ENCODE peak calls at places on chromosomes 3 and 15, in nine cellular contexts. L, A, K, P, F, D, N, E and J are unnamed samples.

GRCh38 chr3:131033480-131034080 is 6.9 kb downstream of the NEK11 start:
- DNase-seq in N (peak), E (no peak), F (peak), L (no peak), A (no peak), D (no peak), K (no peak), P (peak), J (peak)

GRCh38 chr3:47054414-47054813 is 74.9 kb downstream of the NBEAL2 start:
- DNase-seq in K (no peak), E (no peak), P (no peak), A (no peak), N (no peak), D (no peak), L (no peak), F (no peak), J (no peak)

GRCh38 chr15:25136119-25136518 is 181.3 kb downstream of the SNRPN start:
- DNase-seq in N (no peak), P (no peak), L (no peak), E (no peak), D (no peak), A (no peak), F (no peak), K (no peak), J (peak)

GRCh38 chr15:51536965-51537574 is 85.5 kb downstream of the DMXL2 start:
- DNase-seq in L (no peak), D (no peak), F (peak), N (no peak), K (no peak), E (no peak), A (no peak), P (no peak), J (peak)

GRCh38 chr15:74795961-74796625 is 14.2 kb downstream of the CSK start:
- DNase-seq in N (no peak), L (no peak), F (no peak), E (no peak), A (no peak), K (no peak), P (no peak), D (no peak), J (no peak)

GRCh38 chr15:73802336-73803105 is 49.4 kb upstream of the INSYN1 start:
- DNase-seq in E (no peak), K (peak), L (no peak), P (no peak), N (no peak), F (no peak), A (no peak), D (peak), J (no peak)

GRCh38 chr3:71579934-71580318 is 3.6 kb downstream of the FOXP1 start:
- DNase-seq in D (no peak), L (no peak), N (no peak), A (peak), K (no peak), F (no peak), E (no peak), P (no peak), J (peak)

GRCh38 chr3:171871392-171872274 is 28.5 kb downstream of the TMEM212 start:
- DNase-seq in P (no peak), E (no peak), F (no peak), A (no peak), L (no peak), N (no peak), K (no peak), D (no peak), J (no peak)

GRCh38 chr3:55162031-55162784 is 234.3 kb upstream of the LRTM1 start:
- DNase-seq in P (no peak), F (no peak), A (no peak), K (no peak), D (no peak), L (no peak), E (no peak), N (no peak), J (no peak)

GRCh38 chr15:70480196-70480856 is 283.0 kb downstream of the UACA start:
- DNase-seq in L (no peak), D (no peak), A (no peak), K (no peak), E (no peak), F (no peak), N (peak), P (no peak), J (no peak)

GRCh38 chr3:63779227-63779626 is 39.9 kb upstream of the C3orf49 start:
- DNase-seq in P (no peak), E (no peak), N (no peak), K (no peak), F (no peak), L (no peak), D (no peak), A (no peak), J (no peak)

GRCh38 chr15:90686435-90687218 is 30.5 kb upstream of the BLM start:
- DNase-seq in P (no peak), L (no peak), E (no peak), F (no peak), K (no peak), A (no peak), D (no peak), N (peak), J (no peak)
- H3K27ac ChIP-seq in P (no peak), L (no peak), E (no peak), F (no peak), K (no peak), A (no peak), D (no peak), N (no peak), J (peak)

DNA sequence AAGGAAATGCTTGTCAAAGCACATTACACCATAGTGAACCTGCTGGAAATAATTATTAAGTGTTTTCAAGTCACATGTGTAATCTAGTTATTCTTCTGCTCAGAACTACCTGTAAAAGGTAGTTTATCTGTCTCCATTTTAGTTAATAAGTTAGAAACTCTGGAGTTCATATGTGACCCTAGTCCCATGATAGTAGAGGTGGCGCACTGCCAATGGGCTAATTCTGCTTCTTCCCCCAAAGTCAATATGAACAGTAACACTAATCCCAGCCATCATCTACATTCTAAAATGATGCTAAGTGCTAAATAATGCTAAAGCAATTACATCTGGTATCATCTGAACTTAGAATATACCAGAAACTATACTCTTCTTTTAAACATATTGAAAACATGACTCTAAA is 361.0 kb upstream of the NECTIN3 start:
- DNase-seq in N (no peak), E (no peak), L (no peak), F (no peak), D (no peak), P (no peak), A (no peak), K (no peak), J (no peak)
- H3K27ac ChIP-seq in N (no peak), E (no peak), L (no peak), F (no peak), D (no peak), P (no peak), A (no peak), K (no peak), J (no peak)

GRCh38 chr3:40079203-40079844 is 230.2 kb upstream of the EIF1B start:
- DNase-seq in E (no peak), P (no peak), F (no peak), D (no peak), A (no peak), K (no peak), L (no peak), N (no peak), J (no peak)
- H3K27ac ChIP-seq in E (no peak), P (no peak), F (no peak), D (no peak), A (no peak), K (no peak), L (peak), N (no peak), J (no peak)

DNA sequence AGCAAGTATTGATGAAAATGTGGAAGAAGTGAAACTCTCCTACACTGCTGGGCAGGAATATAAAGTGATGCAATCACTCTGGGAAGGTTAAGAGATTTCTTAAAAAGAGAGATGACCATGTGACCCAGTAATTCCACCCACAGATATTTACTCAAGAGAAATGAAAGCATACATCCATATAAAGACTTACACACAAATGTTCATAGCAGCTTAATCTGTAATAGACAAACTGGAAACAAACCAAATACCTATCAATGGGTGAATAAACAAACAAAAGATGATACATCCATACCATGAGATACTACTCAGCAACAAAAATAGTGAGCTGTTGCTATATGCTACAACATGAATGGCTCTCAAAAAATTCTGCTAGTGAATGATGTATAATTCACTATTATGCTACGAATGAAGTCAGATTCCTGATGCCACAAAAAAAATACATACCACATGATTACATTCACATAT is 463.3 kb downstream of the MAGI1 start:
- DNase-seq in P (no peak), K (no peak), L (peak), F (no peak), A (no peak), E (no peak), D (no peak), N (no peak), J (no peak)
- H3K27ac ChIP-seq in P (no peak), K (no peak), L (peak), F (no peak), A (no peak), E (no peak), D (no peak), N (no peak), J (peak)

GRCh38 chr3:50655009-50655830 is 19.5 kb upstream of the DOCK3 start:
- DNase-seq in N (no peak), L (no peak), K (no peak), P (no peak), A (no peak), E (no peak), D (no peak), F (no peak), J (no peak)
- H3K27ac ChIP-seq in N (no peak), L (peak), K (no peak), P (no peak), A (no peak), E (no peak), D (no peak), F (no peak), J (no peak)

GRCh38 chr3:139364549-139364948 is 20.7 kb downstream of the MRPS22 start:
- DNase-seq in N (no peak), F (no peak), D (no peak), L (no peak), A (no peak), E (no peak), P (no peak), K (no peak), J (no peak)
- H3K27ac ChIP-seq in N (no peak), F (no peak), D (no peak), L (no peak), A (no peak), E (no peak), P (no peak), K (no peak), J (no peak)

GRCh38 chr15:64667736-64668161 is 107.6 kb downstream of the RBPMS2 start:
- DNase-seq in K (no peak), E (no peak), L (no peak), N (no peak), P (no peak), A (no peak), D (no peak), F (no peak), J (no peak)
- H3K27ac ChIP-seq in K (no peak), E (no peak), L (no peak), N (peak), P (peak), A (no peak), D (no peak), F (peak), J (no peak)

GRCh38 chr3:133894334-133895207 is 1.1 kb downstream of the RAB6B start:
- DNase-seq in F (no peak), E (no peak), K (no peak), N (no peak), D (no peak), P (no peak), A (no peak), L (no peak), J (peak)
- H3K27ac ChIP-seq in F (peak), E (no peak), K (no peak), N (no peak), D (peak), P (no peak), A (no peak), L (no peak), J (no peak)